ENCODE peak calls at places on chromosomes 1 and 21, in four cellular contexts. One of them, this sample, is unnamed. For H3K9me3 and H3K4me1, the result is how much of the 10 kb centered on the place peaks cover.

GRCh38 chr1:100277866-100278265 is 11.8 kb downstream of the RTCA start:
- DNase-seq in mammary epithelial cell: no peak
- DNase-seq in heart right ventricle: no peak
- DNase-seq in tibial artery: no peak
- DNase-seq in this sample: no peak

GRCh38 chr1:200673952-200674823 is 4.5 kb upstream of the DDX59 start:
- DNase-seq in mammary epithelial cell: peak
- DNase-seq in heart right ventricle: no peak
- DNase-seq in tibial artery: no peak
- DNase-seq in this sample: no peak

GRCh38 chr1:241942738-241943137 is 14.8 kb upstream of the BECN2 start:
- DNase-seq in heart right ventricle: no peak
- DNase-seq in mammary epithelial cell: no peak
- DNase-seq in tibial artery: no peak
- DNase-seq in this sample: no peak

GRCh38 chr1:209542585-209542984 is 40.9 kb upstream of the CAMK1G start:
- DNase-seq in tibial artery: no peak
- DNase-seq in mammary epithelial cell: peak
- DNase-seq in heart right ventricle: no peak
- DNase-seq in this sample: no peak

GRCh38 chr1:214332950-214333798 is 52.2 kb downstream of the SMYD2 start:
- DNase-seq in mammary epithelial cell: no peak
- DNase-seq in heart right ventricle: peak
- DNase-seq in tibial artery: no peak
- DNase-seq in this sample: peak

GRCh38 chr1:37807220-37807554 is 403 bp upstream of the C1orf122 start:
- DNase-seq in heart right ventricle: peak
- DNase-seq in mammary epithelial cell: no peak
- DNase-seq in tibial artery: no peak
- DNase-seq in this sample: no peak

GRCh38 chr1:84143796-84144565 is at the start of gene PRKACB:
- DNase-seq in mammary epithelial cell: peak
- DNase-seq in heart right ventricle: no peak
- DNase-seq in tibial artery: no peak
- DNase-seq in this sample: no peak

GRCh38 chr21:39681845-39682244 is 63.1 kb upstream of the IGSF5 start:
- DNase-seq in mammary epithelial cell: peak
- DNase-seq in heart right ventricle: no peak
- DNase-seq in tibial artery: no peak
- DNase-seq in this sample: no peak

GRCh38 chr1:117171900-117172501 is 38.7 kb downstream of the VTCN1 start:
- DNase-seq in mammary epithelial cell: peak
- DNase-seq in heart right ventricle: peak
- DNase-seq in tibial artery: no peak
- DNase-seq in this sample: peak

GRCh38 chr1:241821363-241821762 is 26.6 kb upstream of the EXO1 start:
- DNase-seq in mammary epithelial cell: no peak
- DNase-seq in tibial artery: no peak
- DNase-seq in heart right ventricle: no peak
- DNase-seq in this sample: no peak

GRCh38 chr1:205446828-205447227 is 9.0 kb downstream of the BLACAT1 start:
- DNase-seq in heart right ventricle: peak
- DNase-seq in tibial artery: peak
- DNase-seq in mammary epithelial cell: no peak
- DNase-seq in this sample: no peak

DNA sequence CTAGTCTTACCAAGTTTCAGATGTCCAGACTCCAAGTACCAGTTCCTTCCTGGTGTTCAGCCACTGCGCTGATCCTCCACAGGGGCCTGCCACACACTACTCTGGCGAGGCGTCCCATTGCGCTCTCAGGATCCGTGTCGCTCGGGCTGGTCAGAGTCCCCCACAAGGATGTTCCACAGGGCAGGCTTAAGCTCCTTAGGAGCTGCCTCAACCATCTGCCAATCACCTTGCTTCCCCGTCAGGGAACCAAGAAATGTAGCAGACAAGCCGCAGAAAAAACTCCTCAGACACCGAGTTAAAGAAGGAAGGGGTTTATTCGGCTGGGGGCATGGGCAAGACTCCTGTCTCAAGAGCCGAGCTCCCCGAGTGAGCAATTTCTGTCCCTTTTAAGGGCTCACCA is 9.8 kb downstream of the OR2W3 start:
- DNase-seq in tibial artery: no peak
- DNase-seq in heart right ventricle: no peak
- DNase-seq in mammary epithelial cell: no peak
- DNase-seq in this sample: no peak
- H3K9me3 ChIP-seq in tibial artery: under half
- H3K9me3 ChIP-seq in heart right ventricle: under half
- H3K9me3 ChIP-seq in mammary epithelial cell: under half
- H3K9me3 ChIP-seq in this sample: under half

DNA sequence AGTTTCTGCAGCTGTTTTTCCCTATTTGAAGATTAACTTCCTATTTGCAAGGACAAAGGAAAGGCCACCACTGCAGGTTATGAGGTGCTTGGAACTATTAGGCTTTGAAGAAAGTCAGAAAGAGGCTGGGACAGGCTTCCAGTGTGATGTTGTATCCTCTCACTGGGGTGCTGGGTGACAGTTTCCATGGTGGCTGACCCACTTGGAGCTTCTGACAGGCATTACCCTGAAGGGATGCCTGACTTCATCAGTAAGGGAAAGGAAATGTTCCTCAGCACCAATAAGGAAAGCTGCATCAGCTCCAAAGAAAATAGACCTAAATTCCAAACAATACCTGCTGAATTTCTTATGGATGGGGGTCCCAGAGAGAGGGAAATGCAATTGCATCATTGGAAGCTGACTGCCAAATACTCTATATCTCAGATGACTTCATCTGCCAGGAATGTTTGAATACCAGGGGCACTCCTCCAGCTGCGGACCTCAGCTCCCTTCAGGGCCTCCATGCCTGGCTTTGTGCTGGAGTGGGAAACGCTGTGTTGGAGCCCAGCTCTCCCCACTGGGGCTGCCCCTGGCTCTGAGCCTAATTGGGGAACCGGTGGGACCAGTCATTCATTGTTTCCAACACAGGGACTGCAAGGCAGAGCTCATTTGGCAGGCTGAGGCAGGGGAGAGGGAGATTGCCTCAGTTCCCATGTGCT is 76.6 kb downstream of the RGL1 start:
- DNase-seq in tibial artery: no peak
- DNase-seq in heart right ventricle: peak
- DNase-seq in mammary epithelial cell: peak
- DNase-seq in this sample: peak
- H3K4me1 ChIP-seq in tibial artery: under half
- H3K4me1 ChIP-seq in heart right ventricle: half or more
- H3K4me1 ChIP-seq in mammary epithelial cell: under half
- H3K4me1 ChIP-seq in this sample: under half

DNA sequence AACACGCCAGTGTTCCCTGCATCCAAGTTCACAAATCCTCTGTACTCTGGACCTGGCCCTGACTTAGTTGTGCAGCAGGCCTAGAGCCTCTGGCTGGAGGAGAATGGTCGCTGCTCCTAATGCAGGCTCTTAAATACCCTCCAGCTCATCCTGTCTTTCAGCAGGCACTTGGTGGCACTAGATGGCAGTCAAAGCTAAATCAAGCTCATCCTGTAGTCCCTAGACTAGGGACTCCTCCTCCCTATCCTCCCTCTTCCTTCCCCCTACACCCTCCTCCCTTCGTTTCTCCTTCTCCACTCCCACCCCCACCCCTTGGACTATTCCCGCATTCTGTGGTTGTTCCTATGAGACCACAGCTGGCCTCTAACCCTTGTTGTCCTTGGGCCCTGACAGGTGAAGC is 41.5 kb upstream of the MTR start:
- DNase-seq in mammary epithelial cell: peak
- DNase-seq in heart right ventricle: no peak
- DNase-seq in tibial artery: no peak
- DNase-seq in this sample: no peak
- TF ChIP-seq CTCF in mammary epithelial cell: peak
- TF ChIP-seq CTCF in heart right ventricle: no peak
- TF ChIP-seq CTCF in tibial artery: no peak
- TF ChIP-seq CTCF in this sample: no peak

GRCh38 chr21:28299946-28300345 is 692.7 kb downstream of the LTN1 start:
- DNase-seq in tibial artery: no peak
- DNase-seq in mammary epithelial cell: no peak
- DNase-seq in heart right ventricle: no peak
- DNase-seq in this sample: no peak
- H3K9me3 ChIP-seq in tibial artery: under half
- H3K9me3 ChIP-seq in mammary epithelial cell: under half
- H3K9me3 ChIP-seq in heart right ventricle: under half
- H3K9me3 ChIP-seq in this sample: under half

DNA sequence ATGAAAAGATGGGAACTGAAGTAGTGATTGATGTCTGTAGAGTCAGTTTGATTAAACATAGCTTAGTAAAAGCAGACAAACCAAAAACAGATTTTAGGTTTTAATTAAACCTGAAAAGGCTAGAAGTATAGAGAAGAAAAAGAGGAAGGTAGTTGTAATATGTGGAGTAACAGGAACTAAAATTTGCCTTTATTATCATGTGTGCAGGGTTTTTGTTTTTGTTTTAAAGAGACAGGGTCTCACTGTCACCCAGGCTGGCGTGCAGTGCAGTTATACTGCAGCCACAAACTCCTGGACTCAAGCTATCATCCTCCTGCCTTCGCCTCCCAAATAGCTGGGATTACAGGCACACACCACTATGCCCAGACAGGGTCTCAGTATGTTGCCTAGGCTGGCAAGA is 6.0 kb downstream of the TOR1AIP1 start:
- DNase-seq in heart right ventricle: no peak
- DNase-seq in tibial artery: no peak
- DNase-seq in mammary epithelial cell: no peak
- DNase-seq in this sample: no peak
- H3K4me1 ChIP-seq in heart right ventricle: under half
- H3K4me1 ChIP-seq in tibial artery: under half
- H3K4me1 ChIP-seq in mammary epithelial cell: under half
- H3K4me1 ChIP-seq in this sample: under half

GRCh38 chr21:34133802-34134201 is 60.4 kb downstream of the MRPS6 start:
- DNase-seq in tibial artery: no peak
- DNase-seq in mammary epithelial cell: no peak
- DNase-seq in heart right ventricle: no peak
- DNase-seq in this sample: no peak
- TF ChIP-seq CTCF in tibial artery: no peak
- TF ChIP-seq CTCF in mammary epithelial cell: peak
- TF ChIP-seq CTCF in heart right ventricle: no peak
- TF ChIP-seq CTCF in this sample: peak

GRCh38 chr1:152888126-152888525 is 10.0 kb downstream of the SMCP start:
- DNase-seq in mammary epithelial cell: peak
- DNase-seq in heart right ventricle: no peak
- DNase-seq in tibial artery: no peak
- DNase-seq in this sample: no peak
- H3K9me3 ChIP-seq in mammary epithelial cell: under half
- H3K9me3 ChIP-seq in heart right ventricle: under half
- H3K9me3 ChIP-seq in tibial artery: under half
- H3K9me3 ChIP-seq in this sample: under half